ENCODE peak calls at places on chromosome 12, in five cellular contexts. Y is H54, B is GM12891, I is stomach, X is A549. G is an unnamed sample.

GRCh38 chr12:70927356-70927755 is 6.8 kb upstream of the PTPRR start:
- DNase-seq in X (no peak), I (no peak), Y (no peak), B (no peak), G (no peak)

GRCh38 chr12:68789144-68789878 is 18.7 kb upstream of the MDM2 start:
- DNase-seq in Y (no peak), X (no peak), B (no peak), I (no peak), G (no peak)

GRCh38 chr12:132342828-132343227 is 13.4 kb upstream of the GALNT9 start:
- DNase-seq in X (no peak), B (no peak), I (no peak), Y (no peak), G (no peak)

GRCh38 chr12:83077037-83077436 is 390.3 kb downstream of the TMTC2 start:
- DNase-seq in X (no peak), Y (no peak), B (no peak), I (no peak), G (no peak)

GRCh38 chr12:31234955-31235867 is 90.7 kb downstream of the SINHCAF start:
- DNase-seq in I (peak), B (no peak), X (peak), Y (peak), G (peak)

GRCh38 chr12:62581288-62582064 is 114.8 kb downstream of the MON2 start:
- DNase-seq in Y (no peak), B (no peak), X (peak), I (no peak), G (no peak)

GRCh38 chr12:88006351-88006750 is 22.9 kb downstream of the C12orf50 start:
- DNase-seq in B (no peak), X (no peak), Y (no peak), I (no peak), G (no peak)

GRCh38 chr12:11953523-11953922 is 117.2 kb upstream of the BCL2L14 start:
- DNase-seq in X (no peak), B (no peak), I (no peak), Y (no peak), G (no peak)

GRCh38 chr12:14931791-14932560 is 6.4 kb downstream of the ERP27 start:
- DNase-seq in I (no peak), B (no peak), X (no peak), Y (no peak), G (no peak)

GRCh38 chr12:57461326-57461903 is 1.8 kb downstream of the GLI1 start:
- DNase-seq in B (no peak), Y (peak), I (peak), X (peak), G (no peak)

GRCh38 chr12:64729909-64730584 is 29.2 kb downstream of the GNS start:
- DNase-seq in Y (no peak), B (no peak), I (no peak), X (no peak), G (no peak)

GRCh38 chr12:28265435-28266042 is 75.3 kb downstream of the CCDC91 start:
- DNase-seq in I (no peak), Y (no peak), B (no peak), X (no peak), G (no peak)

GRCh38 chr12:26789731-26790644 is 43.0 kb downstream of the ITPR2 start:
- DNase-seq in X (no peak), I (no peak), B (no peak), Y (peak), G (no peak)

GRCh38 chr12:71840226-71840847 is 778 bp downstream of the TBC1D15 start:
- DNase-seq in Y (no peak), B (no peak), X (peak), I (no peak), G (no peak)

GRCh38 chr12:76337583-76337982 is 10.6 kb downstream of the BBS10 start:
- DNase-seq in I (no peak), B (no peak), X (no peak), Y (peak), G (no peak)

GRCh38 chr12:47207005-47207717 is 127.4 kb upstream of the AMIGO2 start:
- DNase-seq in B (no peak), I (no peak), X (no peak), Y (no peak), G (no peak)

GRCh38 chr12:49014547-49014946 is 4.0 kb downstream of the PRKAG1 start:
- DNase-seq in Y (no peak), X (no peak), I (no peak), B (no peak), G (no peak)

GRCh38 chr12:117188961-117189724 is 1.1 kb downstream of the FBXO21 start:
- DNase-seq in X (no peak), I (no peak), B (no peak), Y (no peak), G (no peak)

GRCh38 chr12:68200854-68201253 is 24.8 kb downstream of the IL26 start:
- DNase-seq in B (no peak), I (no peak), X (no peak), Y (no peak), G (no peak)

GRCh38 chr12:48901278-48901677 is 24.0 kb downstream of the FKBP11 start:
- DNase-seq in Y (no peak), I (no peak), B (peak), X (no peak), G (no peak)

GRCh38 chr12:119710374-119710773 is 42.4 kb downstream of the PRKAB1 start:
- DNase-seq in I (peak), X (no peak), B (no peak), Y (no peak), G (no peak)
- TF ChIP-seq POLR2A in I (no peak), X (no peak), B (no peak), Y (no peak), G (no peak)

GRCh38 chr12:7189398-7190267 is at the start of gene PEX5:
- DNase-seq in I (peak), Y (peak), B (peak), X (peak), G (peak)
- TF ChIP-seq POLR2A in I (no peak), Y (no peak), B (no peak), X (peak), G (no peak)

GRCh38 chr12:45216983-45217485 is 1.1 kb downstream of the ANO6 start:
- DNase-seq in X (no peak), I (no peak), B (no peak), Y (no peak), G (no peak)

GRCh38 chr12:45214071-45214470 is 1.8 kb upstream of the ANO6 start:
- DNase-seq in Y (no peak), I (no peak), X (no peak), B (no peak), G (no peak)

GRCh38 chr12:45214739-45215418 is 1.0 kb upstream of the ANO6 start:
- DNase-seq in B (no peak), I (no peak), X (no peak), Y (no peak), G (no peak)

GRCh38 chr12:45216297-45216982 is 545 bp downstream of the ANO6 start:
- DNase-seq in Y (peak), I (peak), X (peak), B (peak), G (peak)

GRCh38 chr12:45215419-45216296 is at the start of gene ANO6:
- DNase-seq in Y (peak), X (peak), B (peak), I (peak), G (peak)
- TF ChIP-seq POLR2A in Y (peak), X (peak), B (peak), I (peak), G (peak)

GRCh38 chr12:24631691-24632090 is 317.2 kb downstream of the BCAT1 start:
- DNase-seq in Y (no peak), X (no peak), B (no peak), I (no peak), G (no peak)
- TF ChIP-seq POLR2A in Y (no peak), X (no peak), B (no peak), I (no peak), G (no peak)

GRCh38 chr12:91590991-91591987 is 408.7 kb upstream of the DCN start:
- DNase-seq in X (no peak), I (no peak), B (no peak), Y (no peak), G (no peak)
- TF ChIP-seq POLR2A in X (no peak), I (no peak), B (no peak), Y (no peak), G (no peak)

DNA sequence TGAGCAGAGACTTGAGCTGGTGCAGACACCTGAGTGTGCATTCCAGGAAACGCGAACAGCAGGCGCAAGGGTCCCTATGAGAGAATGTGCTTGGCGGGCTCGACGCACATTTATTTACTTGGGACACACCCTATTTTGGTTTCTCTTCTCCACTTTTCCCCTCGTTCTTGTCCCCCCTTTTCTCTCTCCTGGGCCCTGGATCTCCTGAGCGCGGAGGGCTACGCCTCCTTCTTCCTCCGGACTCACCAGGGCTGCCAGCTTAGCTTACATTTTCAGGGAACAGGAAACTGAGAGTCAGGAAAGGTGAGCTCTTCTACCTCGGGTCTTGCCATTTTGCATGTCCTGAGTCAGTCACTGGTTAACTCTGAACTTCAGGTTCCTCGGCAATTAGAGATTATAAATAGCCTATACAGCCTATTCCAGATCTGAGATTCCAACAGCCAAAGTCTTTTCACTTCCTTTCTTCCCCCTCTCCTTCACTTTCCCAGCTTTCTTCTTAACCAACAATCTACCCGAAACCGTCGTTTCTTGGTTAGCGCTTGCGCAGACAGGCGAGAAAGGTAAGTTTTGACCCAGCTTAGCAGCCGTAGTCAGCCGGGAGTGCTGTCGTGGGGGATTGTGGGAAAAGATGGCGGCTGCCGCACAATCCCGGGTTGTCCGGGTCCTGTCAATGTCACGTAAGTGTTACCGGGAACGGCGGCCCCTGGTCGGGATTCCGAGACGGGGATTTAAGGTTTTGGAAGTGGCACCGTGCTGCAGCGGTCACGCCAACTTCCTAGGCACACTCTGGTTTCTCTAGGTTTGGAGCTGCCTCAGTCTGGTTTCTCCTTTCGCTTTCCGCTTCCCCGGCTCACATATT is at the start of the genes AKAP3 and NDUFA9:
- DNase-seq in B (peak), X (peak), Y (peak), I (peak), G (peak)
- TF ChIP-seq POLR2A in B (peak), X (peak), Y (peak), I (no peak), G (peak)

GRCh38 chr12:74033531-74033930 is 504.1 kb upstream of the ATXN7L3B start:
- DNase-seq in X (no peak), B (no peak), Y (no peak), I (no peak), G (no peak)
- TF ChIP-seq POLR2A in X (no peak), B (no peak), Y (no peak), I (no peak), G (no peak)

GRCh38 chr12:52873832-52874572 is 25.2 kb upstream of the KRT78 start:
- DNase-seq in X (peak), B (peak), I (peak), Y (peak), G (peak)
- TF ChIP-seq POLR2A in X (no peak), B (no peak), I (no peak), Y (no peak), G (peak)

DNA sequence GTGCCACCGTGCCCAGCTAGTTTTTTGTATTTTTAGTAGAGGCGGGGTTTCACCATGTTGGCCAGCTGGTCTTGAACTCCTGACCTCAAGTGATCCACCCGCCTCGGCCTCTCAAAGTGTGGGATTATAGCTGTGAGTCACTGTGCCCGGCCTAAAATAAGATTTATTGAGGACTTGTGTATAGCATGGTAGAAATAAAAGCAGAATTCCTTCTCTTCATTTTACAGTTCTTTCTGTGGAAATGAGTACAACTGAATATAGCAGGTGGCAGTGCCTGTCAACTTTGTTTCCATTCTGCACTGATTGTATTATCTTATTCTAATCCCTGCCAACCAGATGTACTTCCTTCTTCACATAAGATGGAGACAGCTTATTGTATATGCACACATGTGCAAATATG is 41.0 kb downstream of the DIP2B start:
- DNase-seq in I (no peak), B (no peak), Y (no peak), X (no peak), G (no peak)
- TF ChIP-seq POLR2A in I (no peak), B (no peak), Y (no peak), X (no peak), G (no peak)

G was measured in body of pancreas.